ENCODE peak calls at places on chromosomes 16 and 17, in seven cellular contexts. T, A, B, V, C, P and Y are unnamed samples. For H3K4me1, the result is how much of the 10 kb centered on the place peaks cover.

GRCh38 chr17:27544350-27545131 is 86.4 kb upstream of the LGALS9 start:
- DNase-seq in T (no peak), A (peak), B (no peak), V (no peak), C (no peak), P (no peak), Y (no peak)

GRCh38 chr16:50853329-50853728 is 111.4 kb downstream of the CYLD start:
- DNase-seq in T (no peak), A (no peak), B (no peak), V (no peak), C (no peak), P (no peak), Y (no peak)

GRCh38 chr16:12097523-12098428 is 121.2 kb downstream of the SNX29 start:
- DNase-seq in T (no peak), A (peak), B (peak), V (no peak), C (peak), P (no peak), Y (no peak)

GRCh38 chr17:75313941-75314550 is 24.8 kb upstream of the SLC25A19 start:
- DNase-seq in T (no peak), A (no peak), B (no peak), V (no peak), C (no peak), P (no peak), Y (no peak)

GRCh38 chr17:4631431-4631830 is 10.0 kb downstream of the ALOX15 start:
- DNase-seq in T (no peak), A (no peak), B (no peak), V (no peak), C (no peak), P (no peak), Y (no peak)

GRCh38 chr16:81831722-81832126 is 52.6 kb downstream of the PLCG2 start:
- DNase-seq in T (no peak), A (peak), B (no peak), V (no peak), C (no peak), P (no peak), Y (peak)

GRCh38 chr17:58538801-58539410 is 24.5 kb upstream of the MTMR4 start:
- DNase-seq in T (no peak), A (no peak), B (no peak), V (peak), C (no peak), P (no peak), Y (no peak)

GRCh38 chr16:89922884-89923639 is at the start of gene TUBB3:
- DNase-seq in T (peak), A (no peak), B (peak), V (peak), C (no peak), P (peak), Y (peak)

GRCh38 chr17:37824534-37825485 is 80.0 kb upstream of the HNF1B start:
- DNase-seq in T (no peak), A (no peak), B (peak), V (peak), C (no peak), P (no peak), Y (no peak)

GRCh38 chr17:37828313-37829124 is 83.7 kb upstream of the HNF1B start:
- DNase-seq in T (no peak), A (no peak), B (no peak), V (no peak), C (no peak), P (no peak), Y (no peak)

GRCh38 chr17:37825851-37826250 is 81.0 kb upstream of the HNF1B start:
- DNase-seq in T (no peak), A (no peak), B (no peak), V (no peak), C (no peak), P (no peak), Y (no peak)

GRCh38 chr17:37827905-37828304 is 83.0 kb upstream of the HNF1B start:
- DNase-seq in T (no peak), A (no peak), B (no peak), V (no peak), C (no peak), P (no peak), Y (no peak)

GRCh38 chr17:37826497-37827115 is 81.7 kb upstream of the HNF1B start:
- DNase-seq in T (no peak), A (peak), B (no peak), V (no peak), C (no peak), P (no peak), Y (no peak)
- H3K4me1 ChIP-seq in T (under half), A (under half), B (half or more), V (under half), C (under half), P (under half), Y (under half)

DNA sequence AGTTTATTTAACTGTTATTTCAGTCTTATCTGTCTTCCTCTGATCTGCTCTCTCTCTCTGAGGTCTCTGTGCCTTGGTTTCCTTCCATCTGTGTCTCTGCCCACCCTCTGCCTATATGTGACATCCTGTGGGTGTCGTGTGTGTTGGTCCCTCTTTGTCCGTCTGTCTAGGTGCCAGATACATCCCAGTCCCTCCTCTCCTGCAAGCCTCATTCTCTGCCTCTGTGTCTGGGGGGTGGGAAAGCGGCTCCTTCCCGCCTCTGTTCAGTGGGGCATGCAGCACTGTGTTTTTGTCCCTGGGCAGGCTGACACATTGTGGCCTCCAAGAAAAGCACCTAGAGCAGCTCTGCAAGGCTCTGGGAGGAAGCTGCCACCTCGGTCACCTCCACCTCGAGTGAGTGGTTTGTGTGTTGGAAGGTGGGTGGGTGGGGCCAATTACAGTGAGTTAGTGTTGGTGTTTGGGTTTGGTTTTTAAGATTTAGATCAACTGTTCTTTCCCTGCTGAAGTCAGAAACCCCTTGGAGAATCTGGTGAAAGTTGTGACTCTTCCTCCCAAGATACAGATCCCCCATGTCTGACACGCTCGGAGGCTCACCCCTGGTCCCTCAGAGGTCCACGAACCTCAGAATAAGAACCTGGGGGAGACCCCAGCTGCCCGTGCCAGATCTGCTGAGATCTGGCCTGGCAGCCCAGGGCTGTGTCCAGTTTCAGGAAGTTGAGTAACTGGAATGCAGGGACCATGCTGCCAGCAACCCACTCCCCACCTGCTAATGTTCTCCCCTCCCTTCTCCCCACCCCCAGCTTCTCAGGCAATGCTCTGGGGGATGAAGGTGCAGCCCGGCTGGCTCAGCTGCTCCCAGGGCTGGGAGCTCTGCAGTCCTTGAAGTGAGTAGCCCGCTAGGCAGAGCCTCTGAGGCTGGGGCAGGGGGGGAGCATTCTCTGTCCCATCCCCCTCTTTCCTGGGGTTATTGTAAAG is 50.9 kb upstream of the CPNE2 start:
- DNase-seq in T (no peak), A (peak), B (no peak), V (no peak), C (no peak), P (no peak), Y (no peak)
- H3K4me3 ChIP-seq in T (no peak), A (no peak), B (no peak), V (no peak), C (no peak), P (peak), Y (no peak)

GRCh38 chr17:8872705-8873426 is 5.4 kb upstream of the PIK3R6 start:
- DNase-seq in T (no peak), A (no peak), B (no peak), V (no peak), C (no peak), P (no peak), Y (no peak)

GRCh38 chr17:8873801-8874715 is 6.6 kb upstream of the PIK3R6 start:
- DNase-seq in T (no peak), A (no peak), B (no peak), V (no peak), C (no peak), P (no peak), Y (no peak)

GRCh38 chr17:8877984-8878383 is 10.5 kb upstream of the PIK3R6 start:
- DNase-seq in T (no peak), A (peak), B (no peak), V (no peak), C (no peak), P (no peak), Y (no peak)

GRCh38 chr17:8875416-8875815 is 7.9 kb upstream of the PIK3R6 start:
- DNase-seq in T (no peak), A (no peak), B (no peak), V (no peak), C (no peak), P (no peak), Y (no peak)

GRCh38 chr17:8875957-8876356 is 8.5 kb upstream of the PIK3R6 start:
- DNase-seq in T (no peak), A (no peak), B (no peak), V (no peak), C (no peak), P (no peak), Y (no peak)
- TF ChIP-seq CTCF in T (no peak), A (no peak), B (no peak), V (no peak), C (no peak), P (no peak), Y (no peak)

GRCh38 chr17:2695961-2696760 is 15.4 kb downstream of the CLUH start:
- DNase-seq in T (no peak), A (peak), B (peak), V (no peak), C (no peak), P (peak), Y (no peak)

GRCh38 chr17:2695243-2695960 is 16.2 kb downstream of the CLUH start:
- DNase-seq in T (no peak), A (peak), B (peak), V (no peak), C (no peak), P (peak), Y (no peak)

GRCh38 chr17:2700031-2700490 is 11.5 kb downstream of the CLUH start:
- DNase-seq in T (no peak), A (peak), B (peak), V (no peak), C (peak), P (peak), Y (no peak)

GRCh38 chr17:2700491-2701141 is 10.9 kb downstream of the CLUH start:
- DNase-seq in T (no peak), A (peak), B (peak), V (no peak), C (peak), P (peak), Y (no peak)

DNA sequence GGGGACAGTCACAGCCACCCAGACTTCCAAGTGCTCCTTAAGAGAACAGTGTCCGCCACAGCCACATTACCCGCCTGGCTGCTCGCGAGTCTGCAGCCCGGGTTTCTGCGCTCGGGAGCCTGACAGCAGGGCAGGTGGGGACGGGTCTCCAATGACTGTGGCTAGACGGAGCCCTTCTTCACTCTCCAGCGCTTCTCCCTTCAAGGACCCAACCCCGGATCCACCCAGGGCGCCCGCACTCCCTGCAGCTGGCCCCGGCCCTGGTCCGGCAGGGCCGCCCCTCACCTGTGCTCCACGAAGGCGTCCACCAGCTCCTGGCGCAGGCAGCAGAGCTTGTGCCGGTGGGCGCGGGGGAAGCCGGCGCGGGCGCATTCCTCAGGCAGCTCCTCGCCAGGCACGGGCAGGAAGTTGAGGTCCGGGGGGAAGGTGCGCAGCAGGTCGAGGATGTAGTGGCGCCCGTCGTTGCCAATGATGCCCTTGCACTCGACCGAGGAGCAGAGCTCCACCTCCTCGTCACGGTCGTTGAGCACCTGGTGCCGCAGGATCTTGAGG is 13.9 kb downstream of the CLUH start:
- DNase-seq in T (no peak), A (no peak), B (peak), V (no peak), C (no peak), P (peak), Y (no peak)
- H3K4me1 ChIP-seq in T (under half), A (under half), B (under half), V (under half), C (under half), P (under half), Y (under half)